ENCODE peak calls at places on chromosome 5, in eight cellular contexts. P is EL; A is ovary; F is caudate nucleus; N is central memory CD4-positive, alpha-beta T cell; X is RWPE1; D is activated T-cell treated with anti-CD3 and anti-CD28 coated beads for 1 hour; T is effector memory CD8-positive, alpha-beta T cell. L is an unnamed sample.

GRCh38 chr5:106454651-106455415 is 1215.9 kb downstream of the EFNA5 start:
- DNase-seq in P (peak), T (no peak), D (no peak), A (no peak), X (peak), N (no peak), F (no peak), L (no peak)

GRCh38 chr5:181160144-181160754 is 12.9 kb downstream of the OR2V2 start:
- DNase-seq in P (peak), N (peak), X (peak), T (peak), A (peak), D (peak), F (peak), L (peak)

GRCh38 chr5:130874861-130875419 is 290.1 kb downstream of the HINT1 start:
- DNase-seq in D (no peak), P (no peak), T (no peak), N (no peak), A (no peak), X (no peak), F (no peak), L (no peak)

GRCh38 chr5:68333649-68334549 is 118.3 kb downstream of the PIK3R1 start:
- DNase-seq in N (no peak), A (no peak), D (no peak), X (peak), T (no peak), P (peak), F (no peak), L (no peak)

GRCh38 chr5:14036947-14037346 is 92.5 kb upstream of the DNAH5 start:
- DNase-seq in X (no peak), N (no peak), F (no peak), T (no peak), D (no peak), P (peak), A (no peak), L (no peak)

GRCh38 chr5:134101686-134102439 is 12.6 kb upstream of the TCF7 start:
- DNase-seq in D (peak), X (peak), F (peak), N (peak), P (peak), T (peak), A (peak), L (peak)

GRCh38 chr5:17186271-17186670 is 31.2 kb upstream of the BASP1 start:
- DNase-seq in N (no peak), D (no peak), X (no peak), T (no peak), F (no peak), P (no peak), A (no peak), L (no peak)

GRCh38 chr5:163760498-163760897 is 255.1 kb downstream of the MAT2B start:
- DNase-seq in X (peak), P (peak), T (no peak), N (no peak), A (no peak), F (no peak), D (no peak), L (no peak)

GRCh38 chr5:58905944-58906343 is 323.1 kb downstream of the RAB3C start:
- DNase-seq in D (no peak), P (no peak), N (no peak), X (no peak), A (no peak), F (no peak), T (no peak), L (no peak)

GRCh38 chr5:58085800-58086199 is 374.1 kb downstream of the PLK2 start:
- DNase-seq in X (peak), P (peak), A (no peak), F (no peak), D (no peak), T (no peak), N (no peak), L (no peak)

GRCh38 chr5:78648359-78649219 is at the start of gene LHFPL2:
- DNase-seq in T (no peak), D (no peak), P (peak), N (no peak), F (peak), A (peak), X (peak), L (no peak)

GRCh38 chr5:173953528-173954090 is 35.4 kb upstream of the C5orf47 start:
- DNase-seq in F (no peak), T (no peak), X (no peak), D (no peak), N (no peak), P (peak), A (no peak), L (no peak)

GRCh38 chr5:150263801-150264621 is 25.6 kb downstream of the CAMK2A start:
- DNase-seq in F (no peak), A (no peak), D (no peak), X (peak), P (peak), N (no peak), T (no peak), L (no peak)

GRCh38 chr5:59923465-59923864 is 29.9 kb upstream of the PDE4D start:
- DNase-seq in F (no peak), N (no peak), D (no peak), P (peak), A (no peak), X (no peak), T (no peak), L (no peak)

GRCh38 chr5:32225445-32225844 is 51.3 kb upstream of the GOLPH3 start:
- DNase-seq in F (no peak), D (no peak), A (no peak), X (no peak), T (no peak), N (no peak), P (peak), L (no peak)

GRCh38 chr5:2203774-2204173 is 321.0 kb upstream of the IRX4 start:
- DNase-seq in A (no peak), D (no peak), X (no peak), P (no peak), T (no peak), N (no peak), F (no peak), L (no peak)

GRCh38 chr5:161966544-161966943 is 101.0 kb upstream of the GABRG2 start:
- DNase-seq in X (peak), F (no peak), A (no peak), D (no peak), N (no peak), T (no peak), P (no peak), L (no peak)

GRCh38 chr5:141250576-141250975 is 5.4 kb downstream of the PCDHB15 start:
- DNase-seq in F (no peak), A (no peak), N (no peak), D (no peak), T (no peak), X (no peak), P (no peak), L (no peak)

GRCh38 chr5:34501033-34501432 is 155.1 kb upstream of the RAI14 start:
- DNase-seq in P (no peak), F (no peak), D (no peak), T (no peak), A (no peak), N (no peak), X (no peak), L (no peak)

GRCh38 chr5:145990077-145990653 is 53.8 kb downstream of the SH3RF2 start:
- DNase-seq in X (no peak), T (no peak), F (no peak), A (no peak), P (no peak), N (no peak), D (no peak), L (no peak)

GRCh38 chr5:95818181-95819147 is 4.1 kb downstream of the GLRX start:
- DNase-seq in D (no peak), N (no peak), A (no peak), X (no peak), P (peak), F (peak), T (no peak), L (no peak)

GRCh38 chr5:108529381-108529780 is 147.5 kb upstream of the FBXL17 start:
- DNase-seq in A (no peak), T (no peak), X (no peak), D (no peak), F (no peak), P (peak), N (no peak), L (no peak)

GRCh38 chr5:39224196-39224754 is 4.9 kb upstream of the FYB1 start:
- DNase-seq in A (no peak), T (no peak), X (peak), P (no peak), F (no peak), N (no peak), D (no peak), L (no peak)

GRCh38 chr5:310941-311434 is 10.5 kb upstream of the AHRR start:
- DNase-seq in N (no peak), A (no peak), T (no peak), X (no peak), F (no peak), D (no peak), P (no peak), L (no peak)

GRCh38 chr5:45604092-45604491 is 92.1 kb downstream of the HCN1 start:
- DNase-seq in N (no peak), P (no peak), F (no peak), T (no peak), A (no peak), X (no peak), D (no peak), L (no peak)

GRCh38 chr5:57976506-57976905 is 483.4 kb downstream of the PLK2 start:
- DNase-seq in P (peak), X (no peak), F (no peak), T (no peak), D (no peak), N (no peak), A (no peak), L (no peak)

GRCh38 chr5:127001621-127002296 is 28.6 kb downstream of the MARCHF3 start:
- DNase-seq in N (no peak), T (no peak), F (no peak), P (peak), A (no peak), D (no peak), X (no peak), L (no peak)

GRCh38 chr5:172453206-172453985 is 929 bp downstream of the SH3PXD2B start:
- DNase-seq in X (peak), D (no peak), T (no peak), A (peak), P (peak), N (no peak), F (no peak), L (no peak)

GRCh38 chr5:87541033-87541432 is 128.3 kb upstream of the CCNH start:
- DNase-seq in T (no peak), X (peak), P (peak), D (no peak), N (no peak), A (peak), F (peak), L (no peak)

GRCh38 chr5:180138976-180139730 is 67.6 kb upstream of the RNF130 start:
- DNase-seq in P (no peak), A (no peak), F (no peak), N (no peak), X (no peak), T (no peak), D (no peak), L (no peak)

GRCh38 chr5:72363146-72363802 is 43.1 kb downstream of the PTCD2 start:
- DNase-seq in T (no peak), D (no peak), N (no peak), P (peak), A (no peak), X (peak), F (peak), L (no peak)

GRCh38 chr5:142977363-142978051 is 207.3 kb downstream of the ARHGAP26 start:
- DNase-seq in D (peak), N (peak), P (peak), A (no peak), X (peak), F (no peak), T (peak), L (no peak)

GRCh38 chr5:88882321-88883038 is 504 bp downstream of the MEF2C start:
- DNase-seq in P (no peak), F (no peak), A (no peak), T (no peak), N (no peak), D (no peak), X (no peak), L (no peak)

GRCh38 chr5:142412581-142412980 is 87.8 kb upstream of the SPRY4 start:
- DNase-seq in F (no peak), D (no peak), X (no peak), A (no peak), P (no peak), N (no peak), T (no peak), L (no peak)

L was measured in T follicular helper cell.